ENCODE peak calls at places on chromosomes 6 and 20, in eight cellular contexts. B is H1, K is tibial nerve, N is sigmoid colon, M is upper lobe of left lung, T is stomach, A is suprapubic skin, X is ovary. P is an unnamed sample.

GRCh38 chr6:2751871-2752270 is 1.1 kb upstream of the MYLK4 start:
- DNase-seq in B (no peak), K (no peak), N (no peak), M (no peak), T (no peak), A (no peak), X (no peak), P (no peak)

GRCh38 chr20:61414455-61414991 is 162.5 kb downstream of the CDH4 start:
- DNase-seq in B (no peak), K (no peak), N (no peak), M (no peak), T (no peak), A (no peak), X (no peak), P (no peak)

GRCh38 chr6:73290435-73290834 is 27.4 kb upstream of the KHDC1 start:
- DNase-seq in B (no peak), K (no peak), N (no peak), M (no peak), T (no peak), A (no peak), X (no peak), P (no peak)

GRCh38 chr6:75098709-75099108 is 107.1 kb downstream of the COL12A1 start:
- DNase-seq in B (no peak), K (peak), N (peak), M (no peak), T (peak), A (no peak), X (peak), P (peak)

GRCh38 chr6:108002365-108003221 is 44.6 kb upstream of the SEC63 start:
- DNase-seq in B (no peak), K (peak), N (no peak), M (peak), T (peak), A (no peak), X (no peak), P (no peak)

GRCh38 chr20:49303211-49303610 is 25.4 kb upstream of the ZNFX1 start:
- DNase-seq in B (no peak), K (no peak), N (no peak), M (no peak), T (no peak), A (no peak), X (no peak), P (no peak)

GRCh38 chr6:39339111-39339510 is 16.6 kb upstream of the KCNK16 start:
- DNase-seq in B (no peak), K (no peak), N (no peak), M (no peak), T (no peak), A (no peak), X (no peak), P (no peak)

GRCh38 chr20:25514747-25515340 is 70.5 kb downstream of the NINL start:
- DNase-seq in B (no peak), K (no peak), N (no peak), M (no peak), T (no peak), A (no peak), X (no peak), P (no peak)

GRCh38 chr20:62496525-62497218 is 20.9 kb upstream of the GATA5 start:
- DNase-seq in B (peak), K (no peak), N (no peak), M (no peak), T (no peak), A (no peak), X (no peak), P (no peak)

GRCh38 chr6:144158133-144158532 is 7.8 kb downstream of the STX11 start:
- DNase-seq in B (no peak), K (peak), N (no peak), M (no peak), T (no peak), A (no peak), X (peak), P (no peak)

GRCh38 chr20:21808139-21808538 is 102.7 kb downstream of the PAX1 start:
- DNase-seq in B (no peak), K (no peak), N (no peak), M (no peak), T (no peak), A (no peak), X (no peak), P (no peak)

DNA sequence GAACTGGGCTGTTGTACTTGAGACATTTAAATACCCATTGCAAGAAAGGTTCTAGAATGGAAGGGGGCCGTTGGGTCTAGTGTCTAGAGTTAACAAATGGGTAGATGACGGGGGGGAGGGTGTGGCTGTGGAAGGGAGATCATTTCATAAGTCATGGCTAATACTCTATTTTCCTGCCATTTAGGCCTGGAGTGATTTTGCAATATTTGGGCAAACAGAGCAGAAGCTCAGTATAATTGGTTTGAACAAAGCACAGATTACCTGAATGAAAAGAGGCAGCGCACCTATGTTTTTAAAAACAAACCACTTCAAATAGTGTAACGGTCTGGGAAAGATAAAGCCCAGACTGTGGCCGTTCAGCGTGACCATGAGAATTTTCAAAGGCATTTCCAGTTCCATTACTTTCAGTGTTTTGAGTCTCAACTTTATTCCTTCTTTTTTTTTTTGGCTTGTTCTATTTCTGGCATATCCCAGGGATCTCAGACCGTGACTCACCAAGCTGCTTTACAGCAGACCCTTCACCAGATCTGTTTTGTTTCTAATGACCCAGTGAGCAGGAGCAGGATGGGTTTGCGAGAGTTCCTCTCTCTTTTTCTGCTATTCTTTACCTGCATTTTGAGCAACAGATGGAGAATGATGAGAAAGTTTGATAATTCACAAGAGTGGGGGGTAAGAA is 73.7 kb downstream of the LYRM2 start:
- DNase-seq in B (no peak), K (peak), N (no peak), M (no peak), T (no peak), A (no peak), X (no peak), P (no peak)
- TF ChIP-seq EP300 in B (no peak), K (no peak), N (no peak), M (no peak), T (no peak), A (no peak), X (no peak), P (no peak)

GRCh38 chr6:45741437-45742166 is 274.1 kb downstream of the CLIC5 start:
- DNase-seq in B (no peak), K (peak), N (no peak), M (no peak), T (peak), A (no peak), X (peak), P (peak)

GRCh38 chr6:45736134-45736533 is 279.5 kb downstream of the CLIC5 start:
- DNase-seq in B (no peak), K (no peak), N (no peak), M (no peak), T (no peak), A (no peak), X (no peak), P (no peak)

GRCh38 chr6:45737331-45738056 is 278.2 kb downstream of the CLIC5 start:
- DNase-seq in B (no peak), K (no peak), N (no peak), M (no peak), T (no peak), A (no peak), X (no peak), P (no peak)

GRCh38 chr6:45738057-45738455 is 277.6 kb downstream of the CLIC5 start:
- DNase-seq in B (no peak), K (no peak), N (no peak), M (no peak), T (no peak), A (no peak), X (no peak), P (no peak)

GRCh38 chr6:45739058-45739457 is 276.6 kb downstream of the CLIC5 start:
- DNase-seq in B (no peak), K (no peak), N (no peak), M (no peak), T (no peak), A (no peak), X (no peak), P (no peak)
- TF ChIP-seq POLR2A in B (no peak), K (no peak), N (no peak), M (no peak), T (no peak), A (no peak), X (no peak), P (no peak)

GRCh38 chr20:37901667-37902503 is 1.0 kb upstream of the VSTM2L start:
- DNase-seq in B (peak), K (no peak), N (no peak), M (peak), T (peak), A (no peak), X (peak), P (no peak)

GRCh38 chr20:37903317-37904007 is 535 bp downstream of the VSTM2L start:
- DNase-seq in B (peak), K (no peak), N (no peak), M (no peak), T (no peak), A (no peak), X (no peak), P (no peak)

GRCh38 chr20:37904008-37904675 is 1.2 kb downstream of the VSTM2L start:
- DNase-seq in B (no peak), K (no peak), N (no peak), M (no peak), T (no peak), A (no peak), X (no peak), P (no peak)

GRCh38 chr20:37901280-37901666 is 1.7 kb upstream of the VSTM2L start:
- DNase-seq in B (no peak), K (no peak), N (no peak), M (no peak), T (no peak), A (no peak), X (no peak), P (no peak)

DNA sequence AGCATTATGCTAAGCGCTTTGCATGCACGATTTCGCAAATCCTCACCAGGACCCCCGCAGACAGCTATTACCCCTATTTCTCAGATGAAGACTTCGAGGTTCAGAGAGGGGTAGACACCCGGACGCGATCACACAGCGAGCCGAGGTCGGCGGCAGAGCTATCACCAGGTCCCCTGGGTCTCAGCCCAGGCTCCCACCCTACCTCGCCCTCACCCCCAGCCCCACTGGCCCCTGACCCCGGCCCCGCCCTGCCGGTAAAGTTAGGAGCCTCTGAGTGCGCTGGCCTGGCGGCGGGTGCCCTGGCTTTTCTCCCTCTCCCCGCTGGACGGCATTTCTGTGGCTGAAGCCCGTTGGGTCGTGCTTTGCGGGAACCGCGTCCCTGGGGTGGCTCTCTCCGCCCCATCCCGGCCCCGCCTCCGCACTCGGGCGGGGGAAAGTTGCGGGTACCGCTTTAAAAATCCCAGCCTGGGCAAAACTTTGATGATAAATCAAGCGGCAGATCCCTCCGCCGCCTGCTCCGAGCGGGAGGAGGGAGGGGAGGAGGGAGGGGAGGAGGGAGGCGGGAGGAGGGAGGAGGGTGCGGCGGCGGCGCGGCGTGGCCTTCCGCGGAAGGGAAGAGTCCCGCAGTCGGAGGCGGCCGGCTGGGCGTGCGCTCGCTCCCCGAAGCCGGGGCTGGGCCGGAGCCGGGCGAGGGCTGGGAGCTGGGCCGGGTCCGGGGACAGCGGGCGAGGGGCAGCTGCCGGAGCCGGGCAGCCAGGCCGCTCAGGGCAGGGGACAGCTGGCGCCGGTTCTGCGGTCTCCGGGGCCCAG is at the start of gene VSTM2L:
- DNase-seq in B (no peak), K (no peak), N (peak), M (no peak), T (peak), A (no peak), X (no peak), P (no peak)
- TF ChIP-seq EP300 in B (no peak), K (no peak), N (no peak), M (no peak), T (no peak), A (no peak), X (no peak), P (no peak)

GRCh38 chr20:56411759-56412472 is at the start of gene CASS4:
- DNase-seq in B (no peak), K (peak), N (no peak), M (peak), T (no peak), A (no peak), X (no peak), P (no peak)
- TF ChIP-seq POLR2A in B (no peak), K (no peak), N (no peak), M (no peak), T (no peak), A (no peak), X (no peak), P (no peak)

DNA sequence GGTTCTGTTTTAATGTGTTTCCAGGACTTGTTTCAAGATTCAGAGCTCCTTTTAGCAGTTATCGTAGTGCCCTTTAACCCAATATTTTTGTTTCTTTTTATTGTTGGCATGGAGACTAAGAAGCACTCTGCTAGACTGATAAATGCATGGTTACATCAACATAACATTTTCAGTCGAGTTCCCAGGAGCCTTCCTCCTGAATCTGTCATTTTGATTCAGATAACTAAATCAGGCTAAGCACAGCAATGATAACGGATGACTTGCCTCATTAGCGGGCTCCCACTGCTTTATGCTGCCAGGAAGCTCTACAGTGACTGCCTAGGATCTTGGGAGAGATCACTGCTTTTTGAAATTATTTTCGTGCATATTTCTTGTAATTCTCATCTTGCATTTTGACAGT is 772.8 kb upstream of the GJE1 start:
- DNase-seq in B (no peak), K (no peak), N (no peak), M (no peak), T (no peak), A (no peak), X (no peak), P (no peak)
- TF ChIP-seq EP300 in B (no peak), K (no peak), N (no peak), M (no peak), T (no peak), A (no peak), X (no peak), P (no peak)

GRCh38 chr20:32281711-32282110 is 4.3 kb downstream of the KIF3B start:
- DNase-seq in B (no peak), K (no peak), N (no peak), M (no peak), T (no peak), A (no peak), X (no peak), P (no peak)
- TF ChIP-seq POLR2A in B (no peak), K (no peak), N (no peak), M (no peak), T (no peak), A (no peak), X (no peak), P (no peak)

DNA sequence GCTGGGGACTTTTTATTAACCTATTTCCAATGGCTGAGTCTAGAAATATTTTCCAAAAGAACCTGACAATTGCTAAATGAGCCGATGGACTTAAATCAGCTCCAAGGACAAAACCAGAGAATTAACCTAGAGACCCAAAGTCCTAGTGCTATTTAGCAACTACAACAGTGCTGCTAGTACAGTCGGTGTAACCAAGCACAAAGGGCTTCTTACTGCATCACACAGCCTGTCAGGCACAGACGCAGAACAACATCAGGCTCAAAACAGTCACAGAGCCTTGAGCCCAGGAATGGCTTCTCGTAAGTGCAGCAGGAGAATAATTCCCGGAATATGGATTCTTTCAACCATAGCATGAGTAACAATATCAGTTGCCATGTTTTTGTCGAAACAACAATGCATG is 70.0 kb downstream of the GFOD1 start:
- DNase-seq in B (no peak), K (no peak), N (no peak), M (peak), T (no peak), A (no peak), X (no peak), P (no peak)
- TF ChIP-seq EP300 in B (no peak), K (no peak), N (no peak), M (no peak), T (peak), A (no peak), X (no peak), P (no peak)

GRCh38 chr20:47357296-47358051 is 975 bp upstream of the ZMYND8 start:
- DNase-seq in B (peak), K (peak), N (peak), M (peak), T (peak), A (peak), X (peak), P (peak)
- TF ChIP-seq POLR2A in B (peak), K (no peak), N (peak), M (peak), T (no peak), A (no peak), X (peak), P (no peak)

P was measured in esophagus muscularis mucosa.